ENCODE peak calls at places on chromosomes 1 and 21, in six cellular contexts. L is CD8-positive, alpha-beta T cell; F is cardiac muscle cell; S is brain microvascular endothelial cell; A is effector memory CD4-positive, alpha-beta T cell; W is A549. U is an unnamed sample.

GRCh38 chr1:96995351-96995750 is 273.8 kb downstream of the PTBP2 start:
- DNase-seq in F (no peak), A (no peak), W (no peak), S (no peak), L (no peak), U (no peak)

GRCh38 chr1:112721966-112722524 is 6.9 kb upstream of the PPM1J start:
- DNase-seq in S (no peak), W (no peak), F (no peak), A (no peak), L (no peak), U (no peak)

GRCh38 chr1:52523376-52523775 is 29.5 kb downstream of the TUT4 start:
- DNase-seq in F (peak; percentile 10), S (peak; percentile 38), W (no peak), L (no peak), A (no peak), U (no peak)

GRCh38 chr1:63630666-63631065 is 37.5 kb downstream of the PGM1 start:
- DNase-seq in W (no peak), S (no peak), F (peak; percentile 23), L (no peak), A (no peak), U (no peak)

GRCh38 chr1:164726235-164726634 is 167.3 kb downstream of the PBX1 start:
- DNase-seq in W (peak; percentile 49), A (no peak), S (peak; percentile 90), L (no peak), F (peak; percentile 86), U (no peak)

GRCh38 chr1:117061986-117062415 is 1.9 kb downstream of the TTF2 start:
- DNase-seq in S (peak; percentile 83), A (peak; percentile 2), W (no peak), F (peak; percentile 82), L (no peak), U (no peak)

GRCh38 chr1:155062702-155063411 is 683 bp upstream of the EFNA4 start:
- DNase-seq in S (peak; percentile 48), W (peak; percentile 72), A (peak; percentile 31), L (peak; percentile 69), F (peak; percentile 60), U (no peak)

GRCh38 chr1:119631433-119632102 is 16.5 kb downstream of the ZNF697 start:
- DNase-seq in F (peak; percentile 97), L (no peak), W (no peak), A (no peak), S (peak; percentile 66), U (no peak)

GRCh38 chr1:162873671-162874666 is 13.0 kb upstream of the CCDC190 start:
- DNase-seq in F (peak; percentile 79), W (peak; percentile 4), A (no peak), S (peak; percentile 76), L (no peak), U (no peak)

GRCh38 chr1:214400136-214400535 is 119.2 kb downstream of the SMYD2 start:
- DNase-seq in A (no peak), L (no peak), W (no peak), F (peak; percentile 24), S (peak; percentile 90), U (no peak)

GRCh38 chr1:45518910-45519309 is 2.8 kb downstream of the PRDX1 start:
- DNase-seq in L (no peak), S (no peak), F (peak; percentile 42), W (no peak), A (no peak), U (no peak)

GRCh38 chr21:32524010-32524719 is 61.2 kb downstream of the TCP10L start:
- DNase-seq in F (peak; percentile 80), L (no peak), A (no peak), S (peak; percentile 64), W (no peak), U (no peak)

GRCh38 chr1:159881930-159882839 is 17.8 kb downstream of the CFAP45 start:
- DNase-seq in S (peak; percentile 95), F (peak; percentile 96), A (peak; percentile 13), L (peak; percentile 40), W (peak; percentile 95), U (no peak)

GRCh38 chr1:150931773-150932172 is 5.6 kb downstream of the SETDB1 start:
- DNase-seq in S (no peak), W (peak; percentile 60), F (peak; percentile 14), A (no peak), L (no peak), U (no peak)

DNA sequence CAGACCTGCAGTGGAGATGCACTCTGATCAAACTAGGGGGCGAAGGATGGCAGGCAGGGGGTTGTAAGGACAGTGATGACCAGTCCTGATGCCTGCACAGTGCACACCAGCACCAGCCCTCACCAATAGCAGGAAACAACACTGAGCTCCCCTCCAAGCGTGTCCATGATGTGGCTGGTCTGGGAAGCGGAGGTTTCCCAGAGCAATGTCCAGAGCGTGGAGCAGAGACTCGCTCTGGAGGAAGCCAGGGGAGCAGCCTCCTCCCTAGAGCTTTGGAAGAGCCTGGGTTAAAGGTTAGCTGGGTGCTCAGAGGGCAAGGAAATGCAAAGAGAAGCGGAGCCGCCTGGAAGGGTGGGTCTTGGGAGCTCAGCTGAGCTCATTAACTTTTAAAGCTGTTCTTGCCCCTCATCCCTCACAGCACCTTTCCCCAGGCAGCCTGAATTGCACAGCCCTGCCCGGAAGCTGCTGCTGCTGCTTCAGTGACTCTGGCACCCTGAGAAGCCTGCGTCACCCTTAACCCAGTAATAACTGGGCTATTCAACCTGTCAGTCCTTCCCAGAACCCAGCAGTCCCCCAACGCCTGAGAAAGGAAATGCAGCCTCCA is 162.2 kb upstream of the RAB4A start:
- DNase-seq in F (no peak), W (no peak), A (no peak), L (no peak), S (no peak), U (no peak)
- H3K27ac ChIP-seq in F (no peak overlapping the region), W (no peak overlapping the region), A (no peak overlapping the region), L (no peak overlapping the region), S (no peak overlapping the region), U (peak overlapping the region; percentile 26)

GRCh38 chr1:175841613-175842234 is 98.3 kb upstream of the TNR start:
- DNase-seq in F (no peak), W (no peak), A (no peak), L (no peak), S (no peak), U (no peak)
- H3K27ac ChIP-seq in F (no peak overlapping the region), W (no peak overlapping the region), A (no peak overlapping the region), L (no peak overlapping the region), S (no peak overlapping the region), U (no peak overlapping the region)

GRCh38 chr21:43865471-43866181 is 603 bp downstream of the AGPAT3 start:
- DNase-seq in A (peak; percentile 13), S (no peak), F (peak; percentile 38), W (no peak), L (peak; percentile 55), U (no peak)
- H3K27ac ChIP-seq in A (peak overlapping the region; percentile 84), S (peak overlapping the region; percentile 63), F (no peak overlapping the region), W (peak overlapping the region; percentile 96), L (peak overlapping the region; percentile 45), U (no peak overlapping the region)

GRCh38 chr1:201774224-201774982 is 54.6 kb upstream of the IPO9 start:
- DNase-seq in W (no peak), L (no peak), F (peak; percentile 89), S (peak; percentile 68), A (no peak), U (no peak)
- H3K27ac ChIP-seq in W (no peak overlapping the region), L (no peak overlapping the region), F (peak overlapping the region; percentile 66), S (peak overlapping the region; percentile 91), A (no peak overlapping the region), U (peak overlapping the region; percentile 80)

GRCh38 chr21:42314616-42315295 is 453 bp downstream of the TFF3 start:
- DNase-seq in F (no peak), A (no peak), S (no peak), L (no peak), W (no peak), U (no peak)
- H3K27ac ChIP-seq in F (no peak overlapping the region), A (no peak overlapping the region), S (no peak overlapping the region), L (no peak overlapping the region), W (no peak overlapping the region), U (no peak overlapping the region)

GRCh38 chr1:111202707-111203623 is 2.5 kb upstream of the DENND2D start:
- DNase-seq in W (no peak), F (no peak), L (no peak), S (no peak), A (no peak), U (no peak)
- H3K27ac ChIP-seq in W (no peak overlapping the region), F (no peak overlapping the region), L (peak overlapping the region; percentile 74), S (no peak overlapping the region), A (peak overlapping the region; percentile 92), U (no peak overlapping the region)

GRCh38 chr1:236289492-236290131 is 7.9 kb upstream of the ERO1B start:
- DNase-seq in F (no peak), S (no peak), A (no peak), W (no peak), L (no peak), U (no peak)
- H3K27ac ChIP-seq in F (no peak overlapping the region), S (no peak overlapping the region), A (no peak overlapping the region), W (no peak overlapping the region), L (no peak overlapping the region), U (no peak overlapping the region)

DNA sequence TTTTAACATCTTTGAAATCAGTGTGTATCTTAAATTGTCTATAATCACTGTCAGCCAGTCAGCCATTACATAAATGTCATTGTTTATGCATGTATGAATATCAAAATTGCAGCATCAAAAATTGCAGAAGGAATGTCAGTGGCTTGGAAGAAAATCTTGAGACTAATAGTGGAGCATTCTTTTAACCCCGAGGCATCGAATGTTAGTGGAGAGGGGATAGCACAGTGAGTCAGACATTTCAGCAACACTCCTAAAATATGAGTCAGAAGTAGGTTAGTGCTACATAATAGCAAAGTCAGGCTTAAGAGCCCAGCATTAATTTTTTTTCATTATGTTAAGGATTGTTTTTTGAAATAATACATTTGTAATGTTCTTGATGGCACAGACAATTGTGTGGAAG is 45.5 kb downstream of the SNRPE start:
- DNase-seq in F (peak; percentile 88), L (no peak), A (no peak), W (peak; percentile 75), S (peak; percentile 88), U (no peak)
- H3K27ac ChIP-seq in F (no peak overlapping the region), L (no peak overlapping the region), A (no peak overlapping the region), W (peak overlapping the region; percentile 92), S (peak overlapping the region; percentile 37), U (no peak overlapping the region)